ENCODE peak calls at places on chromosomes 3 and 15, in seven cellular contexts. B is breast epithelium, X is left ventricle myocardium inferior, L is cardiac muscle cell, Q is lower leg skin, U is AG10803, K is fibroblast of mammary gland. E is an unnamed sample.

GRCh38 chr3:150242220-150242938 is 165.7 kb upstream of the TSC22D2 start:
- DNase-seq in B (no peak), X (no peak), L (no peak), Q (no peak), U (peak; percentile 66), K (peak; percentile 38), E (no peak)

GRCh38 chr15:45790325-45790943 is 155.6 kb downstream of the SQOR start:
- DNase-seq in B (no peak), X (peak; percentile 17), L (peak; percentile 51), Q (no peak), U (peak; percentile 11), K (peak; percentile 26), E (peak; percentile 57)

GRCh38 chr15:70165811-70166284 is 68.1 kb upstream of the TLE3 start:
- DNase-seq in B (no peak), X (peak; percentile 80), L (no peak), Q (peak; percentile 44), U (peak; percentile 17), K (no peak), E (no peak)

GRCh38 chr3:46676601-46677071 is 16.8 kb downstream of the ALS2CL start:
- DNase-seq in B (no peak), X (peak; percentile 12), L (no peak), Q (no peak), U (no peak), K (no peak), E (no peak)

GRCh38 chr3:184323696-184324095 is 9.3 kb downstream of the EIF4G1 start:
- DNase-seq in B (no peak), X (no peak), L (no peak), Q (no peak), U (no peak), K (no peak), E (no peak)

GRCh38 chr3:30625541-30626438 is 19.4 kb downstream of the TGFBR2 start:
- DNase-seq in B (no peak), X (no peak), L (peak; percentile 64), Q (no peak), U (peak; percentile 83), K (peak; percentile 84), E (no peak)

GRCh38 chr15:101813803-101814534 is 2.0 kb downstream of the OR4F15 start:
- DNase-seq in B (no peak), X (no peak), L (no peak), Q (no peak), U (peak; percentile 85), K (peak; percentile 40), E (no peak)

GRCh38 chr3:107458871-107459270 is 63.9 kb upstream of the BBX start:
- DNase-seq in B (no peak), X (no peak), L (peak; percentile 60), Q (no peak), U (no peak), K (peak; percentile 47), E (no peak)

GRCh38 chr3:13016083-13016725 is 57.0 kb downstream of the IQSEC1 start:
- DNase-seq in B (no peak), X (peak; percentile 66), L (no peak), Q (no peak), U (no peak), K (no peak), E (peak; percentile 78)

GRCh38 chr15:66803182-66803729 is 101.2 kb downstream of the SMAD6 start:
- DNase-seq in B (peak; percentile 82), X (peak; percentile 81), L (peak; percentile 99), Q (peak; percentile 74), U (peak; percentile 97), K (peak; percentile 96), E (no peak)

GRCh38 chr3:60475096-60475495 is 776.2 kb downstream of the FHIT start:
- DNase-seq in B (no peak), X (no peak), L (no peak), Q (no peak), U (no peak), K (no peak), E (no peak)

DNA sequence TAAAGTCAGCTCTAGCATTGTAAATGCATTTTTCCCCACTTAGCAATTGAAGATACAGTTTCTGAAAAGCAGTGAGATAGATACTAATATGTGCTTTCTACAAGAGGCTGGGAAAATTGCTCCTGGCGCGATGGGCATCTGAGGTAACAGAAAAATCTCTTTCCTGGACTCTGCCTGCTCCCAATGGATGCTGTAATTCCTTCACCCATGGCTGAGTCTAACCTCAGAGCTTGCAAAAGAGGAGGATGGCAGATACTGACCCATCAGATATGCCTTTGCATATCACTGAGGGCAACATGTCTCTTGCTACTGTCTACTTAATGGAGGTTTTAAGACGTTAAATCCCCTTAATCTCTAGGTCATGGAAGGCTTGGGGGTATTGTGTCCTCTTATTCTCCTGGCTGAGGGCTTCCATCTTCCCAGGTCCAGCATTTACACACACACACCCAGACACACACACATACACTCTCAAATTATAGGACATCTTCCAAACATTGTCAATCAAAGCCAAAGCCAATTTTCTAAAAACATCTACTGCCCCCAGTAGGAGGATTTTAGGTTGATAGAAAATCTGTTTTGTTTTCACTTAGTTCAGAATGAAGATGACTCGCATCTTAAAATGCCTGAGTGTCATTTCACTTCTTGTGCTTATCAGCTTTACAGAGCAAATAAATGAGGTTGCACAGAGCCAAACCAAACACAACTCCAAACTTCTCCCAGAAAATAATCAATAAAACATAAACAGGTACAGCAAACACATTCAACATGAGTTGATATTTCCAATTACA is 2.4 kb downstream of the TRPM1 start:
- DNase-seq in B (no peak), X (no peak), L (no peak), Q (no peak), U (no peak), K (no peak), E (no peak)
- TF ChIP-seq CTCF in B (no peak), X (peak; percentile 34), L (no peak), Q (no peak), U (no peak), K (no peak), E (no peak)

GRCh38 chr15:34365073-34365825 is 1.7 kb downstream of the LPCAT4 start:
- DNase-seq in B (no peak), X (peak; percentile 50), L (peak; percentile 35), Q (no peak), U (no peak), K (no peak), E (peak; percentile 24)

GRCh38 chr15:34365836-34366235 is 1.2 kb downstream of the LPCAT4 start:
- DNase-seq in B (no peak), X (no peak), L (no peak), Q (no peak), U (no peak), K (no peak), E (peak; percentile 7)

GRCh38 chr15:34364041-34364440 is 3.0 kb downstream of the LPCAT4 start:
- DNase-seq in B (no peak), X (no peak), L (no peak), Q (no peak), U (no peak), K (no peak), E (no peak)

GRCh38 chr15:34367128-34368081 is at the start of gene LPCAT4:
- DNase-seq in B (peak; percentile 81), X (peak; percentile 90), L (peak; percentile 90), Q (peak; percentile 79), U (peak; percentile 83), K (peak; percentile 78), E (peak; percentile 93)

DNA sequence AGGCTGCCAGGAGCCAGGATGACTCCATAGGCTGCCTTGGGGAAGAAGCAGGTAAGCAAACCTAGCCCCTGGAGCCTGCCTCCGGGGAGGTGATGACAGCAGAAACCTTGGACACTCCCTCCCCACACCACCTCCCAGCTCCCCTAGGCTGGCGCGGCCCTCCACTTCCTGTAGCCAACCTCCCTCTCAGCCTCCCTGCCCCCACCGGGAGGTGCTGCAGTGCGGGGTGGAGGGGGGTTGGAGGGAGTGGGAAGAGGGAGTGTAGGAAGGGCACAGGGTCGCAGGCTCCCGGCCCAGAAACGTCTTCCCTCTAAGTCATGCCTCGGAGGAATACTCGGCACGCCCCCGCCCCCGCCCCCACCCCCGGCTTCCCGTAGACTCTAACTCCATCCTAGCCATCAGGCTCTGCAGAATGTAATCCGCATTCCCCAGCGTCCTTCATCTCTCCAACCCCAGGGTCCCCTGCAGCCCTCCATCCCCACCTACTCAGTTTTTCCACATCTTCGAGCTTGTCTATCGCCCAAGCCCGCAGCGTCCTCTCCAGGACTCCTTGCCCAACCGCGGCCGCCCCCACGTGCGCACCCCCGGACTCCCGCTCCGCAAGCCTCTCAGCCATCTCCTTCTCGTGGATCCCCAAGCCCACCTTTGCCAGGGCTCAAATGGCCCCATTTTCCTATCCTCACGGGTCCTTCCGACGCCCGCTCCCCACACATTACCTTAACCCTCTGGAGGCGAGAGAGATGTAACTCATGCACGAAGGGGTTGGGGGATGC is 539 bp downstream of the LPCAT4 start:
- DNase-seq in B (no peak), X (peak; percentile 70), L (peak; percentile 67), Q (peak; percentile 24), U (peak; percentile 20), K (peak; percentile 62), E (peak; percentile 72)
- TF ChIP-seq CTCF in B (no peak), X (no peak), L (no peak), Q (no peak), U (no peak), K (no peak), E (no peak)

GRCh38 chr3:178551916-178552321 is 15.7 kb downstream of the KCNMB2 start:
- DNase-seq in B (no peak), X (no peak), L (peak; percentile 91), Q (no peak), U (peak; percentile 29), K (peak; percentile 56), E (no peak)
- TF ChIP-seq CTCF in B (no peak), X (no peak), L (no peak), Q (no peak), U (no peak), K (no peak), E (no peak)

GRCh38 chr3:125684199-125684598 is 88.9 kb upstream of the OSBPL11 start:
- DNase-seq in B (no peak), X (no peak), L (peak; percentile 54), Q (no peak), U (peak; percentile 24), K (peak; percentile 35), E (no peak)
- TF ChIP-seq CTCF in B (no peak), X (peak; percentile 43), L (peak; percentile 43), Q (no peak), U (peak; percentile 35), K (peak; percentile 46), E (no peak)

GRCh38 chr15:60134609-60135008 is 130.5 kb downstream of the FOXB1 start:
- DNase-seq in B (no peak), X (no peak), L (no peak), Q (no peak), U (no peak), K (no peak), E (peak; percentile 15)
- TF ChIP-seq CTCF in B (no peak), X (no peak), L (peak; percentile 9), Q (no peak), U (peak; percentile 22), K (peak; percentile 22), E (no peak)

GRCh38 chr3:72976182-72976825 is 20.3 kb upstream of the PPP4R2 start:
- DNase-seq in B (no peak), X (no peak), L (peak; percentile 64), Q (no peak), U (peak; percentile 85), K (peak; percentile 66), E (no peak)

GRCh38 chr3:72977060-72977459 is 19.6 kb upstream of the PPP4R2 start:
- DNase-seq in B (no peak), X (no peak), L (peak; percentile 49), Q (no peak), U (no peak), K (peak; percentile 29), E (no peak)

GRCh38 chr3:72974956-72975355 is 21.7 kb upstream of the PPP4R2 start:
- DNase-seq in B (no peak), X (no peak), L (no peak), Q (no peak), U (no peak), K (no peak), E (no peak)

GRCh38 chr3:72973786-72974185 is 22.8 kb upstream of the PPP4R2 start:
- DNase-seq in B (no peak), X (no peak), L (no peak), Q (no peak), U (no peak), K (no peak), E (no peak)

GRCh38 chr3:72977463-72977862 is 19.1 kb upstream of the PPP4R2 start:
- DNase-seq in B (no peak), X (no peak), L (no peak), Q (no peak), U (no peak), K (no peak), E (peak; percentile 43)
- TF ChIP-seq CTCF in B (no peak), X (no peak), L (no peak), Q (no peak), U (no peak), K (no peak), E (no peak)

E was measured in activated CD8-positive, alpha-beta T cell treated with anti-CD3 and anti-CD28 coated beads for 36 hours.